ENCODE peak calls at places on chromosomes 5 and 9, in seven cellular contexts. M is lower leg skin; K is heart right ventricle; C is CD4-positive, alpha-beta memory T cell; Y is kidney; S is tibial artery; F is fibroblast of lung. H is an unnamed sample.
A peak's percentile ranks its signal among the peaks of the same experiment; 100 is the strongest.

GRCh38 chr9:82781965-82782392 is 281.0 kb downstream of the RASEF start:
- DNase-seq in M (no peak), K (no peak), C (no peak), Y (no peak), S (no peak), F (peak; percentile 26), H (no peak)

GRCh38 chr5:25119654-25120053 is 474.9 kb upstream of the CDH10 start:
- DNase-seq in M (no peak), K (no peak), C (no peak), Y (no peak), S (no peak), F (peak; percentile 29), H (no peak)

GRCh38 chr5:150700298-150700599 is 613 bp downstream of the RBM22 start:
- DNase-seq in M (no peak), K (no peak), C (no peak), Y (no peak), S (no peak), F (peak; percentile 22), H (no peak)

GRCh38 chr9:130940693-130941576 is 1.9 kb upstream of the FIBCD1 start:
- DNase-seq in M (peak; percentile 93), K (peak; percentile 45), C (peak; percentile 66), Y (peak; percentile 92), S (peak; percentile 81), F (peak; percentile 23), H (peak; percentile 60)

GRCh38 chr5:97046270-97046982 is 96.0 kb downstream of the LIX1 start:
- DNase-seq in M (no peak), K (no peak), C (no peak), Y (no peak), S (no peak), F (peak; percentile 15), H (no peak)

GRCh38 chr5:143395638-143396352 is 7.7 kb downstream of the NR3C1 start:
- DNase-seq in M (no peak), K (no peak), C (no peak), Y (no peak), S (no peak), F (no peak), H (peak; percentile 41)

GRCh38 chr5:150052326-150053230 is 33.8 kb downstream of the CSF1R start:
- DNase-seq in M (peak; percentile 53), K (no peak), C (no peak), Y (no peak), S (no peak), F (no peak), H (no peak)

GRCh38 chr9:79672891-79673290 is 101.1 kb downstream of the TLE4 start:
- DNase-seq in M (no peak), K (no peak), C (no peak), Y (no peak), S (no peak), F (no peak), H (no peak)

DNA sequence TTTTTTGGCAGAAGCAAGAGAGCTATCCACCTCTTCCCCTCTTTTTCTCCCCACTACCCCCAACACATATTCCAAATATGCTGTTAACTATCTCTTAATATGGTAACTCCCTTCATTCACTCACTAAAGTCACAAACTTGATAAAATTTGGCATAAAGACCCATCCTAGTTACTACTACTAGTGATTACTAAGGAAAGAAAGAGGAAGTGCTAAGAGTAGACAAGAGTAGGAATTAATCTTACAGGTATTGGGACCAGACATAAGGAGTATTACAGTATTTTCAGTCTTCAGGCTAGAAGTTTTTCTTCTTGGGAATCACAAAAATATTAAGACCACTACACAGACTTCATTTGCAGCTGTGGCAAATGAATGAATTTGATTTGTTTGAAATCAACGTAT is 2.2 kb downstream of the ADAMTS6 start:
- DNase-seq in M (no peak), K (no peak), C (no peak), Y (no peak), S (no peak), F (no peak), H (no peak)
- H3K4me3 ChIP-seq in M (no peak overlapping the region), K (peak overlapping the region; percentile 63), C (no peak overlapping the region), Y (peak overlapping the region; percentile 84), S (peak overlapping the region; percentile 67), F (peak overlapping the region; percentile 66), H (no peak overlapping the region)

GRCh38 chr5:60356716-60357115 is 343.2 kb downstream of the DEPDC1B start:
- DNase-seq in M (no peak), K (no peak), C (no peak), Y (no peak), S (no peak), F (no peak), H (no peak)

GRCh38 chr5:60360355-60360754 is 339.6 kb downstream of the DEPDC1B start:
- DNase-seq in M (no peak), K (no peak), C (no peak), Y (no peak), S (no peak), F (no peak), H (no peak)

GRCh38 chr5:60354322-60354721 is 345.6 kb downstream of the DEPDC1B start:
- DNase-seq in M (no peak), K (no peak), C (no peak), Y (no peak), S (no peak), F (no peak), H (no peak)

GRCh38 chr5:60355181-60355580 is 344.8 kb downstream of the DEPDC1B start:
- DNase-seq in M (no peak), K (no peak), C (no peak), Y (no peak), S (no peak), F (no peak), H (no peak)

DNA sequence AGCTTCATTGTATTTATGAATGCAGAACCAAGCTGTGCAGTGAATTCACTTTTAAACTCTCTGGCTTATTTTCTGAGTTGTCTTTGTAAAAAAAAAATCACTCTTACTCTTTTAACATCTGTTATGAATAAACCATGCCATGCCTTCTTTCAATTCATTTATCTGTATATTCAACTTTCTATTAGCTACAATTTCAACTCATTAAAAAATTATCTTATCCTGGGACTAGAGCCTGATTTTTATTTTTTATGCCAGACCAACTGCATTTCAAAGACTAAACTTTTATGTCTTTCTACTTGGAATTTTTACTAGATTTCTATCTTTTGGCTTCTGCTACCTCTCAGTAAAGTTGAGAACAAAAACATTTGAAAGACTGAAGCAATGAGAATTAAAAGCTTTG is 342.7 kb downstream of the DEPDC1B start:
- DNase-seq in M (no peak), K (no peak), C (no peak), Y (no peak), S (no peak), F (no peak), H (no peak)
- H3K4me3 ChIP-seq in M (no peak overlapping the region), K (no peak overlapping the region), C (no peak overlapping the region), Y (no peak overlapping the region), S (no peak overlapping the region), F (no peak overlapping the region), H (no peak overlapping the region)

GRCh38 chr5:157215143-157215825 is 34.6 kb downstream of the ITK start:
- DNase-seq in M (no peak), K (no peak), C (peak; percentile 70), Y (no peak), S (no peak), F (no peak), H (no peak)

GRCh38 chr5:157215826-157216167 is 35.2 kb downstream of the ITK start:
- DNase-seq in M (no peak), K (no peak), C (peak; percentile 49), Y (no peak), S (no peak), F (no peak), H (no peak)

GRCh38 chr5:157213527-157214243 is 33.0 kb downstream of the ITK start:
- DNase-seq in M (no peak), K (no peak), C (peak; percentile 41), Y (no peak), S (no peak), F (no peak), H (no peak)

GRCh38 chr5:157212307-157212706 is 31.7 kb downstream of the ITK start:
- DNase-seq in M (no peak), K (no peak), C (no peak), Y (no peak), S (no peak), F (no peak), H (no peak)

DNA sequence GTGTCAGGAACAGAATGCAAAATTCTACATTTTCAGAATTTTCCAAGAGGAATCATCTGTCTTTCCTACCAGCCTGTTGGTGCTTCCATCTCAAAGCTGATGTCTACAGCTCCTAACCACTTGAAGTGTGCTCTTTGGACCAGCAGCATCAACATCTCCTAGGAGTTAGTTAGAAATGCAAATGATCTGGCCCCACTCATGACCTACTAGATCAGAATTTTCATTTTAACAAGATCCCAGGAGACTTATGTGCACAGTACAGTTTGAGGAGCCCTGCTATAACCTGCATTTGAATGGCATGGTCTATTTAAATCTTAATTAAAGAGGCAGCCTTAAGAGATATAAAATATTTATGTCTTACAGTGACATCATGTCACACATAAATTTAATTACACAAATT is 33.8 kb downstream of the ITK start:
- DNase-seq in M (no peak), K (no peak), C (no peak), Y (no peak), S (no peak), F (no peak), H (no peak)
- H3K4me3 ChIP-seq in M (no peak overlapping the region), K (no peak overlapping the region), C (no peak overlapping the region), Y (no peak overlapping the region), S (no peak overlapping the region), F (no peak overlapping the region), H (no peak overlapping the region)

GRCh38 chr9:13665418-13666066 is 386.1 kb upstream of the MPDZ start:
- DNase-seq in M (no peak), K (no peak), C (no peak), Y (no peak), S (no peak), F (peak; percentile 16), H (no peak)
- H3K4me3 ChIP-seq in M (no peak overlapping the region), K (no peak overlapping the region), C (no peak overlapping the region), Y (no peak overlapping the region), S (no peak overlapping the region), F (peak overlapping the region; percentile 46), H (no peak overlapping the region)

DNA sequence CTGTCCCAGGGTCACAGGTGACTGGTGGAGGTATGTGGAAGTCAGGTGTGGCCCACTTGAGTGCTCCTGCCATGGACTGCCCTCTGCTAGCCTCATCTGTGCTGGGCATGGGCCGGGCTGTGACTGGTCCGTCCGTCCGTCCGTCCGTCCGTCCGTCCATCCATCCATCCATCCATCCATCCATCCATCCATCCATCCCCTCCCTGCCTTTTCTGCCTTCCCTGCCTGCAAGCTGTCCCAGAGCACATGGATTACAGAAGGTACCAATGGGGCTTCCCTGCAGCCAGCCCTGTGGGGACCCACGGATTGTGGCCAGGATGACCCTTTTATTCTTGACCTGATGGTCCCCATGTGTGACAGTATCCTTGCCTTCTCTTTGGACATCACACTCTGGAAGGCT is 92.5 kb downstream of the MACROH2A1 start:
- DNase-seq in M (no peak), K (no peak), C (no peak), Y (no peak), S (no peak), F (no peak), H (no peak)
- H3K4me3 ChIP-seq in M (no peak overlapping the region), K (no peak overlapping the region), C (no peak overlapping the region), Y (no peak overlapping the region), S (no peak overlapping the region), F (no peak overlapping the region), H (no peak overlapping the region)